ENCODE peak calls at places on chromosomes 11 and 22, in five cellular contexts. N is GM13977, D is spleen, R is body of pancreas, A is OCI-LY7. C is an unnamed sample.

GRCh38 chr11:22703561-22703960 is 37.1 kb downstream of the GAS2 start:
- DNase-seq in D (no peak), A (no peak), N (no peak), R (no peak), C (no peak)

GRCh38 chr11:129853508-129854228 is 38.0 kb downstream of the TMEM45B start:
- DNase-seq in D (no peak), A (peak), R (peak), N (no peak), C (no peak)

GRCh38 chr11:111627591-111627990 is 25.3 kb downstream of the SIK2 start:
- DNase-seq in A (no peak), N (no peak), R (no peak), D (no peak), C (no peak)

GRCh38 chr22:29216873-29217666 is 11.4 kb downstream of the EMID1 start:
- DNase-seq in N (no peak), R (peak), D (peak), A (no peak), C (no peak)

GRCh38 chr11:73185680-73186293 is 32.3 kb upstream of the P2RY2 start:
- DNase-seq in N (no peak), R (no peak), A (no peak), D (no peak), C (no peak)

GRCh38 chr11:132844956-132845355 is 687.3 kb downstream of the OPCML start:
- DNase-seq in D (no peak), A (no peak), N (no peak), R (no peak), C (no peak)

GRCh38 chr11:93525601-93526000 is 17.6 kb downstream of the SMCO4 start:
- DNase-seq in N (no peak), D (no peak), A (peak), R (no peak), C (no peak)

GRCh38 chr22:23113847-23114720 is 27.7 kb downstream of the RSPH14 start:
- DNase-seq in A (no peak), N (no peak), R (no peak), D (no peak), C (no peak)

GRCh38 chr11:78402842-78403241 is 14.8 kb downstream of the GAB2 start:
- DNase-seq in N (no peak), A (no peak), R (no peak), D (no peak), C (no peak)

DNA sequence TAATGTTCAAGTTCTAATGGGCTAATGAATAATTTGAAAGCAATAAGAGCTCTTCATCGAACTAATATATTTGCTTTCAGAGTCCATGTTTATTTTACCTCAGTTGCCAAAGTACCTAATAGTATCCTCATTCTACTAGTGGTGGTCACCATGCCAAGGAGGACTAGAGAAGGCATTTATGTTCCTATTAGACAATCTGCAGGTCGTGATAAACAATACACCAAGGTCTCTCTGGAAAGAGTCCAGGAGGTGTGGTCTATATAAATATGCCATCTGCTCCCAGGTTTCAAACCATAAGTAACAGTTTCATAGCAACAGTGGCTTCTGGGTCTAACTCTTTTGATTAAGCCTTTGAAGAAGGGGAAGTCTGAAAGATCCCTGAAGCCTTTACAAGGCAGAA is 42.9 kb downstream of the ARFGAP3 start:
- DNase-seq in A (no peak), R (no peak), N (no peak), D (no peak), C (no peak)
- TF ChIP-seq CTCF in A (no peak), R (no peak), N (no peak), D (no peak), C (no peak)

DNA sequence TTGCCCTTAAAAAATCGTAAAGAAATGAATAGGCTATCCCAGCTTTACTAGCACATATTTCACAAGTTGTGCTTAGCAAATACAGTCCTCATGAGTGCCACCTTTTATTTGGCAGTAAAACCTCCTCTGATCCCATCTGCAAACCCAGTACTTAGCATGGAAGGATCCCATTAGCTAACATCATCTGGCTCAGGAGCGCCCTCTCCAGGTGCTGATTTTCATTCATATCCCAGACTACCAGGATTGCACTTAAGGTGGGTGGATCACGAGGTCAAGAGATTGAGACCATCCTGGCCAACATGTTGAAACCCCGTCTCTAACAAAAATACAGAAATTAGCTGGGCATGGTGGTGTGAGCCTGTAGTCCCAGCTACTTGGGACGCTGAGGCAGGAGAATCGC is 76.1 kb upstream of the PAX6 start:
- DNase-seq in A (no peak), N (no peak), R (no peak), D (no peak), C (no peak)
- TF ChIP-seq CTCF in A (peak), N (peak), R (no peak), D (no peak), C (no peak)

GRCh38 chr11:57324886-57325734 is at the start of gene TNKS1BP1:
- DNase-seq in N (peak), A (peak), R (peak), D (peak), C (peak)
- TF ChIP-seq CTCF in N (no peak), A (no peak), R (no peak), D (no peak), C (no peak)

GRCh38 chr11:122293298-122294023 is 177.4 kb upstream of the BLID start:
- DNase-seq in A (no peak), N (no peak), D (no peak), R (no peak), C (no peak)
- TF ChIP-seq CTCF in A (peak), N (no peak), D (no peak), R (no peak), C (no peak)

GRCh38 chr11:59559886-59560285 is 48.5 kb downstream of the OR4D9 start:
- DNase-seq in A (peak), D (no peak), R (no peak), N (no peak), C (no peak)
- TF ChIP-seq CTCF in A (no peak), D (no peak), R (no peak), N (no peak), C (no peak)

GRCh38 chr11:64090811-64091516 is 55.2 kb downstream of the FLRT1 start:
- DNase-seq in A (peak), R (no peak), D (no peak), N (no peak), C (no peak)
- TF ChIP-seq CTCF in A (peak), R (no peak), D (no peak), N (no peak), C (no peak)